ENCODE peak calls at places on chromosomes 6 and 20, in eight cellular contexts. M is cardiac fibroblast, I is kidney glomerular epithelial cell, V is psoas muscle, Q is RWPE1, U is bronchial epithelial cell, E is choroid plexus epithelial cell, W is endothelial cell. C is an unnamed sample.

GRCh38 chr6:163543311-163543710 is 128.8 kb downstream of the QKI start:
- DNase-seq in V (no peak), Q (no peak), U (no peak), E (no peak), M (no peak), W (no peak), I (no peak), C (no peak)

GRCh38 chr6:34305982-34306702 is 57.3 kb upstream of the SMIM29 start:
- DNase-seq in Q (no peak), E (peak), I (no peak), U (no peak), V (no peak), M (no peak), W (no peak), C (peak)

GRCh38 chr20:5480824-5481600 is 164.3 kb upstream of the PROKR2 start:
- DNase-seq in Q (no peak), I (no peak), E (peak), U (no peak), M (no peak), V (no peak), W (no peak), C (no peak)

GRCh38 chr6:5442946-5443345 is 181.6 kb downstream of the FARS2 start:
- DNase-seq in E (no peak), Q (no peak), I (no peak), W (no peak), U (no peak), M (no peak), V (no peak), C (no peak)

GRCh38 chr6:23990158-23990557 is 135.9 kb upstream of the NRSN1 start:
- DNase-seq in U (no peak), E (no peak), I (no peak), M (no peak), W (no peak), V (no peak), Q (no peak), C (peak)

GRCh38 chr20:21529863-21530262 is 16.0 kb upstream of the NKX2-2 start:
- DNase-seq in I (no peak), Q (no peak), V (no peak), U (peak), E (no peak), W (no peak), M (no peak), C (no peak)

GRCh38 chr6:116616757-116617093 is 446 bp downstream of the RSPH4A start:
- DNase-seq in E (no peak), W (peak), I (no peak), U (no peak), V (peak), M (no peak), Q (peak), C (no peak)

GRCh38 chr6:112910256-112910655 is 563.1 kb downstream of the RFPL4B start:
- DNase-seq in E (peak), V (no peak), Q (no peak), U (peak), M (peak), I (no peak), W (no peak), C (no peak)

GRCh38 chr6:136901212-136901784 is 20.8 kb upstream of the SLC35D3 start:
- DNase-seq in Q (no peak), V (no peak), U (no peak), M (no peak), W (no peak), I (no peak), E (no peak), C (no peak)

GRCh38 chr6:39102024-39102820 is 12.8 kb downstream of the SAYSD1 start:
- DNase-seq in V (no peak), E (peak), I (peak), W (peak), U (no peak), M (peak), Q (no peak), C (peak)